ENCODE peak calls at places on chromosome 14, in ten cellular contexts. One of them, this sample, is unnamed.

GRCh38 chr14:22822017-22822618 is 6.9 kb upstream of the SLC7A7 start:
- DNase-seq in H9: peak
- DNase-seq in heart right ventricle: no peak
- DNase-seq in RWPE1: no peak
- DNase-seq in adrenal gland: no peak
- DNase-seq in IMR-90: no peak
- DNase-seq in esophagus squamous epithelium: no peak
- DNase-seq in activated CD8-positive, alpha-beta T cell treated with anti-CD3 and anti-CD28 coated beads for 36 hours: no peak
- DNase-seq in neural crest cell: no peak
- DNase-seq in tibial artery: no peak
- DNase-seq in this sample: no peak

GRCh38 chr14:55327179-55327578 is 56.0 kb downstream of the FBXO34 start:
- DNase-seq in neural crest cell: no peak
- DNase-seq in heart right ventricle: no peak
- DNase-seq in adrenal gland: no peak
- DNase-seq in tibial artery: no peak
- DNase-seq in activated CD8-positive, alpha-beta T cell treated with anti-CD3 and anti-CD28 coated beads for 36 hours: no peak
- DNase-seq in IMR-90: no peak
- DNase-seq in RWPE1: no peak
- DNase-seq in H9: no peak
- DNase-seq in esophagus squamous epithelium: no peak
- DNase-seq in this sample: no peak

GRCh38 chr14:67429651-67430205 is 17.8 kb upstream of the PLEK2 start:
- DNase-seq in RWPE1: no peak
- DNase-seq in IMR-90: no peak
- DNase-seq in heart right ventricle: no peak
- DNase-seq in H9: no peak
- DNase-seq in tibial artery: no peak
- DNase-seq in adrenal gland: no peak
- DNase-seq in neural crest cell: no peak
- DNase-seq in activated CD8-positive, alpha-beta T cell treated with anti-CD3 and anti-CD28 coated beads for 36 hours: no peak
- DNase-seq in esophagus squamous epithelium: no peak
- DNase-seq in this sample: no peak

GRCh38 chr14:20516921-20517320 is 11.6 kb downstream of the RNASE10 start:
- DNase-seq in tibial artery: no peak
- DNase-seq in neural crest cell: no peak
- DNase-seq in IMR-90: peak
- DNase-seq in esophagus squamous epithelium: no peak
- DNase-seq in H9: no peak
- DNase-seq in heart right ventricle: no peak
- DNase-seq in activated CD8-positive, alpha-beta T cell treated with anti-CD3 and anti-CD28 coated beads for 36 hours: no peak
- DNase-seq in adrenal gland: no peak
- DNase-seq in RWPE1: peak
- DNase-seq in this sample: peak

GRCh38 chr14:100192250-100192671 is 32.8 kb upstream of the DEGS2 start:
- DNase-seq in activated CD8-positive, alpha-beta T cell treated with anti-CD3 and anti-CD28 coated beads for 36 hours: peak
- DNase-seq in H9: no peak
- DNase-seq in tibial artery: no peak
- DNase-seq in heart right ventricle: peak
- DNase-seq in esophagus squamous epithelium: no peak
- DNase-seq in adrenal gland: peak
- DNase-seq in RWPE1: no peak
- DNase-seq in neural crest cell: no peak
- DNase-seq in IMR-90: no peak
- DNase-seq in this sample: no peak

GRCh38 chr14:38880643-38881567 is 222.1 kb downstream of the SEC23A start:
- DNase-seq in neural crest cell: no peak
- DNase-seq in esophagus squamous epithelium: no peak
- DNase-seq in adrenal gland: no peak
- DNase-seq in activated CD8-positive, alpha-beta T cell treated with anti-CD3 and anti-CD28 coated beads for 36 hours: no peak
- DNase-seq in RWPE1: no peak
- DNase-seq in H9: no peak
- DNase-seq in heart right ventricle: no peak
- DNase-seq in IMR-90: no peak
- DNase-seq in tibial artery: no peak
- DNase-seq in this sample: no peak

GRCh38 chr14:94120667-94121335 is 8.6 kb downstream of the IFI27L2 start:
- DNase-seq in activated CD8-positive, alpha-beta T cell treated with anti-CD3 and anti-CD28 coated beads for 36 hours: no peak
- DNase-seq in adrenal gland: peak
- DNase-seq in neural crest cell: no peak
- DNase-seq in esophagus squamous epithelium: no peak
- DNase-seq in tibial artery: no peak
- DNase-seq in heart right ventricle: no peak
- DNase-seq in H9: no peak
- DNase-seq in RWPE1: no peak
- DNase-seq in IMR-90: peak
- DNase-seq in this sample: peak

GRCh38 chr14:49553892-49554291 is 32.3 kb downstream of the RPS29 start:
- DNase-seq in IMR-90: no peak
- DNase-seq in adrenal gland: no peak
- DNase-seq in neural crest cell: no peak
- DNase-seq in heart right ventricle: no peak
- DNase-seq in tibial artery: no peak
- DNase-seq in H9: peak
- DNase-seq in esophagus squamous epithelium: no peak
- DNase-seq in activated CD8-positive, alpha-beta T cell treated with anti-CD3 and anti-CD28 coated beads for 36 hours: no peak
- DNase-seq in RWPE1: no peak
- DNase-seq in this sample: no peak

GRCh38 chr14:34053666-34054065 is 102.8 kb upstream of the EGLN3 start:
- DNase-seq in heart right ventricle: peak
- DNase-seq in IMR-90: no peak
- DNase-seq in neural crest cell: no peak
- DNase-seq in tibial artery: peak
- DNase-seq in adrenal gland: no peak
- DNase-seq in activated CD8-positive, alpha-beta T cell treated with anti-CD3 and anti-CD28 coated beads for 36 hours: no peak
- DNase-seq in RWPE1: no peak
- DNase-seq in esophagus squamous epithelium: no peak
- DNase-seq in H9: no peak
- DNase-seq in this sample: no peak

GRCh38 chr14:104373055-104373854 is 206.3 kb upstream of the C14orf180 start:
- DNase-seq in adrenal gland: no peak
- DNase-seq in activated CD8-positive, alpha-beta T cell treated with anti-CD3 and anti-CD28 coated beads for 36 hours: no peak
- DNase-seq in neural crest cell: no peak
- DNase-seq in RWPE1: no peak
- DNase-seq in H9: no peak
- DNase-seq in IMR-90: no peak
- DNase-seq in esophagus squamous epithelium: no peak
- DNase-seq in tibial artery: no peak
- DNase-seq in heart right ventricle: no peak
- DNase-seq in this sample: no peak
- TF ChIP-seq CTCF in adrenal gland: no peak
- TF ChIP-seq CTCF in activated CD8-positive, alpha-beta T cell treated with anti-CD3 and anti-CD28 coated beads for 36 hours: no peak
- TF ChIP-seq CTCF in neural crest cell: no peak
- TF ChIP-seq CTCF in RWPE1: no peak
- TF ChIP-seq CTCF in H9: no peak
- TF ChIP-seq CTCF in IMR-90: no peak
- TF ChIP-seq CTCF in esophagus squamous epithelium: no peak
- TF ChIP-seq CTCF in tibial artery: no peak
- TF ChIP-seq CTCF in heart right ventricle: no peak
- TF ChIP-seq CTCF in this sample: no peak

DNA sequence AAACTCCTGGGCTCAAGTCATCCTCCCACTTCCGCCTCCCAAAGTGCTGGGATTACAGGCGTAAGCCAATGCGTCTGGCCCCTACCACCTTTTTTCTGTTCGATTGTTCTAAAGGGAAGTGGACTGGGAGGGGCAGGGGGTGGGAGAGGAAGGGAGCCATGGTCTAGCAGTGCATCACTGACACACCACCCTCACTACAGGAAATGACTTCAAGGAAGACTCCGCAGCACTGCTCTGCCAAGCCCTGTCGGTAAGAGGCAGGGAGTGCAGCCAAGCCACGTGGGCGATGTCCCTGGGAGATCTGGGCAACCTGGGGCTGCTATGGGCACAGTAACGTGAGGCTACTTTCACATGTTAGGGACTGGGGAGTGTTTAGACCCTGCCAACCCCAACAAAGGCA is 18.0 kb downstream of the LRRC74A start:
- DNase-seq in adrenal gland: peak
- DNase-seq in esophagus squamous epithelium: no peak
- DNase-seq in H9: peak
- DNase-seq in RWPE1: no peak
- DNase-seq in heart right ventricle: peak
- DNase-seq in activated CD8-positive, alpha-beta T cell treated with anti-CD3 and anti-CD28 coated beads for 36 hours: peak
- DNase-seq in neural crest cell: no peak
- DNase-seq in tibial artery: peak
- DNase-seq in IMR-90: peak
- DNase-seq in this sample: peak
- TF ChIP-seq CTCF in adrenal gland: peak
- TF ChIP-seq CTCF in esophagus squamous epithelium: no peak
- TF ChIP-seq CTCF in H9: peak
- TF ChIP-seq CTCF in RWPE1: no peak
- TF ChIP-seq CTCF in heart right ventricle: peak
- TF ChIP-seq CTCF in activated CD8-positive, alpha-beta T cell treated with anti-CD3 and anti-CD28 coated beads for 36 hours: peak
- TF ChIP-seq CTCF in neural crest cell: no peak
- TF ChIP-seq CTCF in tibial artery: no peak
- TF ChIP-seq CTCF in IMR-90: no peak
- TF ChIP-seq CTCF in this sample: no peak

GRCh38 chr14:102304611-102305506 is at the start of gene MOK:
- DNase-seq in IMR-90: peak
- DNase-seq in neural crest cell: peak
- DNase-seq in heart right ventricle: peak
- DNase-seq in activated CD8-positive, alpha-beta T cell treated with anti-CD3 and anti-CD28 coated beads for 36 hours: peak
- DNase-seq in tibial artery: peak
- DNase-seq in adrenal gland: peak
- DNase-seq in RWPE1: peak
- DNase-seq in H9: peak
- DNase-seq in esophagus squamous epithelium: peak
- DNase-seq in this sample: peak
- TF ChIP-seq CTCF in IMR-90: no peak
- TF ChIP-seq CTCF in neural crest cell: no peak
- TF ChIP-seq CTCF in heart right ventricle: no peak
- TF ChIP-seq CTCF in activated CD8-positive, alpha-beta T cell treated with anti-CD3 and anti-CD28 coated beads for 36 hours: no peak
- TF ChIP-seq CTCF in tibial artery: no peak
- TF ChIP-seq CTCF in adrenal gland: no peak
- TF ChIP-seq CTCF in RWPE1: no peak
- TF ChIP-seq CTCF in H9: no peak
- TF ChIP-seq CTCF in esophagus squamous epithelium: no peak
- TF ChIP-seq CTCF in this sample: no peak

GRCh38 chr14:92603309-92604257 is 90.0 kb downstream of the RIN3 start:
- DNase-seq in tibial artery: peak
- DNase-seq in IMR-90: peak
- DNase-seq in activated CD8-positive, alpha-beta T cell treated with anti-CD3 and anti-CD28 coated beads for 36 hours: peak
- DNase-seq in RWPE1: peak
- DNase-seq in H9: no peak
- DNase-seq in esophagus squamous epithelium: no peak
- DNase-seq in heart right ventricle: peak
- DNase-seq in adrenal gland: peak
- DNase-seq in neural crest cell: no peak
- DNase-seq in this sample: peak
- TF ChIP-seq CTCF in tibial artery: peak
- TF ChIP-seq CTCF in IMR-90: peak
- TF ChIP-seq CTCF in activated CD8-positive, alpha-beta T cell treated with anti-CD3 and anti-CD28 coated beads for 36 hours: peak
- TF ChIP-seq CTCF in RWPE1: no peak
- TF ChIP-seq CTCF in H9: no peak
- TF ChIP-seq CTCF in esophagus squamous epithelium: no peak
- TF ChIP-seq CTCF in heart right ventricle: peak
- TF ChIP-seq CTCF in adrenal gland: peak
- TF ChIP-seq CTCF in neural crest cell: no peak
- TF ChIP-seq CTCF in this sample: peak

DNA sequence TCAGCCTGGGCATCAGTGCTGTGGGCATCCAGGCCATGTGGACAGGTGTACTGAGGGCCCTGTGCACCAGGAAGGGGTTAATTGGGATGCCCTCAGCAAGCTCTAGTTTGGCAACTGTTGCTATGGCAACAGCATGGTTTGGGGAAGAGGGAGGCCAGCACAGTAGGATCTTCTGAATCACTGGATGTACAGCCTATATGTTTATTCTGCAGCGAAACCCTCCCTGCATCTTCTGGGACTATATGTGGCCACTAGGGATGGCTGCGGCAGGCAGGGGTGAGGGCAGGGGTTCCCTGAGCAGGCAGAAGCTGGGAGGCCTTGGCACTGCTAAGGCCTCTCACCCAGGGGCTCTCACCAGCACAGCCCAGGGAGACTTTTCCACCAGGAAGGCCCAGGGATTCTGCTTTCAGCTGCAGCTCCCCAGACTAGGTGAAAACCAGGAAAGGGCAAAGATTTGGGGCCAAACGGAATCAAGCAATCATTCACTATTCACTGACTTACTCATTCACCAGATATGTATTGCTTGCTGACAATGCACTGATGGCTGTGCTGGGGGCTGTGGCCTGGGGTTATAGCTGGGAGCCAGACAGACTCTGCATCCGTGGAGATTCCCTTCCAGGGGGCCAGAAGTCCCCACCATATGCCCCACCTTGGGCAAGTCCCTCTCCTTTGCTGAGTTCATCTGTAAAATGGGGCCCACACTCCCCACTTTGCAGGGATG is 42.8 kb downstream of the IRF2BPL start:
- DNase-seq in esophagus squamous epithelium: no peak
- DNase-seq in tibial artery: no peak
- DNase-seq in neural crest cell: no peak
- DNase-seq in adrenal gland: no peak
- DNase-seq in H9: no peak
- DNase-seq in heart right ventricle: no peak
- DNase-seq in IMR-90: peak
- DNase-seq in RWPE1: no peak
- DNase-seq in activated CD8-positive, alpha-beta T cell treated with anti-CD3 and anti-CD28 coated beads for 36 hours: no peak
- DNase-seq in this sample: no peak
- TF ChIP-seq CTCF in esophagus squamous epithelium: no peak
- TF ChIP-seq CTCF in tibial artery: no peak
- TF ChIP-seq CTCF in neural crest cell: no peak
- TF ChIP-seq CTCF in adrenal gland: no peak
- TF ChIP-seq CTCF in H9: no peak
- TF ChIP-seq CTCF in heart right ventricle: no peak
- TF ChIP-seq CTCF in IMR-90: no peak
- TF ChIP-seq CTCF in RWPE1: no peak
- TF ChIP-seq CTCF in activated CD8-positive, alpha-beta T cell treated with anti-CD3 and anti-CD28 coated beads for 36 hours: no peak
- TF ChIP-seq CTCF in this sample: no peak